ENCODE peak calls at places on chromosomes 1 and 21, in seven cellular contexts. One of them, this sample, is unnamed.

GRCh38 chr1:67230539-67230938 is 64.3 kb downstream of the IL23R start:
- DNase-seq in brain microvascular endothelial cell: no peak
- DNase-seq in CD8-positive, alpha-beta memory T cell: no peak
- DNase-seq in CD8-positive, alpha-beta T cell: no peak
- DNase-seq in thoracic aorta: no peak
- DNase-seq in heart left ventricle: no peak
- DNase-seq in prostate gland: no peak
- DNase-seq in this sample: no peak

GRCh38 chr21:42665026-42665425 is 11.6 kb downstream of the PDE9A start:
- DNase-seq in brain microvascular endothelial cell: no peak
- DNase-seq in CD8-positive, alpha-beta memory T cell: no peak
- DNase-seq in CD8-positive, alpha-beta T cell: no peak
- DNase-seq in thoracic aorta: no peak
- DNase-seq in heart left ventricle: no peak
- DNase-seq in prostate gland: no peak
- DNase-seq in this sample: no peak

GRCh38 chr21:34020005-34020847 is 53.2 kb upstream of the MRPS6 start:
- DNase-seq in brain microvascular endothelial cell: no peak
- DNase-seq in CD8-positive, alpha-beta memory T cell: no peak
- DNase-seq in CD8-positive, alpha-beta T cell: no peak
- DNase-seq in thoracic aorta: no peak
- DNase-seq in heart left ventricle: no peak
- DNase-seq in prostate gland: no peak
- DNase-seq in this sample: peak

GRCh38 chr1:228207381-228207810 is 448 bp upstream of the OBSCN start:
- DNase-seq in brain microvascular endothelial cell: no peak
- DNase-seq in CD8-positive, alpha-beta memory T cell: no peak
- DNase-seq in CD8-positive, alpha-beta T cell: no peak
- DNase-seq in thoracic aorta: no peak
- DNase-seq in heart left ventricle: no peak
- DNase-seq in prostate gland: no peak
- DNase-seq in this sample: no peak

GRCh38 chr1:189597083-189597482 is 880.6 kb downstream of the BRINP3 start:
- DNase-seq in brain microvascular endothelial cell: no peak
- DNase-seq in CD8-positive, alpha-beta memory T cell: no peak
- DNase-seq in CD8-positive, alpha-beta T cell: no peak
- DNase-seq in thoracic aorta: no peak
- DNase-seq in heart left ventricle: no peak
- DNase-seq in prostate gland: no peak
- DNase-seq in this sample: no peak

GRCh38 chr21:17901458-17902092 is 82.4 kb upstream of the C21orf91 start:
- DNase-seq in brain microvascular endothelial cell: no peak
- DNase-seq in CD8-positive, alpha-beta memory T cell: no peak
- DNase-seq in CD8-positive, alpha-beta T cell: no peak
- DNase-seq in thoracic aorta: no peak
- DNase-seq in heart left ventricle: no peak
- DNase-seq in prostate gland: no peak
- DNase-seq in this sample: peak

GRCh38 chr21:14995695-14996490 is 68.9 kb downstream of the NRIP1 start:
- DNase-seq in brain microvascular endothelial cell: no peak
- DNase-seq in CD8-positive, alpha-beta memory T cell: no peak
- DNase-seq in CD8-positive, alpha-beta T cell: no peak
- DNase-seq in thoracic aorta: no peak
- DNase-seq in heart left ventricle: no peak
- DNase-seq in prostate gland: no peak
- DNase-seq in this sample: no peak

GRCh38 chr1:168121314-168122029 is 15.3 kb downstream of the GPR161 start:
- DNase-seq in brain microvascular endothelial cell: peak
- DNase-seq in CD8-positive, alpha-beta memory T cell: no peak
- DNase-seq in CD8-positive, alpha-beta T cell: no peak
- DNase-seq in thoracic aorta: peak
- DNase-seq in heart left ventricle: peak
- DNase-seq in prostate gland: no peak
- DNase-seq in this sample: no peak

GRCh38 chr1:177811461-177811860 is 158.4 kb downstream of the SEC16B start:
- DNase-seq in brain microvascular endothelial cell: no peak
- DNase-seq in CD8-positive, alpha-beta memory T cell: no peak
- DNase-seq in CD8-positive, alpha-beta T cell: no peak
- DNase-seq in thoracic aorta: no peak
- DNase-seq in heart left ventricle: no peak
- DNase-seq in prostate gland: no peak
- DNase-seq in this sample: no peak

GRCh38 chr1:230702934-230703678 is 10.8 kb downstream of the AGT start:
- DNase-seq in brain microvascular endothelial cell: no peak
- DNase-seq in CD8-positive, alpha-beta memory T cell: no peak
- DNase-seq in CD8-positive, alpha-beta T cell: no peak
- DNase-seq in thoracic aorta: no peak
- DNase-seq in heart left ventricle: no peak
- DNase-seq in prostate gland: no peak
- DNase-seq in this sample: no peak

GRCh38 chr1:211174375-211174774 is 40.4 kb upstream of the KCNH1 start:
- DNase-seq in brain microvascular endothelial cell: no peak
- DNase-seq in CD8-positive, alpha-beta memory T cell: no peak
- DNase-seq in CD8-positive, alpha-beta T cell: no peak
- DNase-seq in thoracic aorta: no peak
- DNase-seq in heart left ventricle: no peak
- DNase-seq in prostate gland: no peak
- DNase-seq in this sample: no peak

GRCh38 chr1:185816460-185816859 is 82.3 kb downstream of the HMCN1 start:
- DNase-seq in brain microvascular endothelial cell: no peak
- DNase-seq in CD8-positive, alpha-beta memory T cell: no peak
- DNase-seq in CD8-positive, alpha-beta T cell: no peak
- DNase-seq in thoracic aorta: no peak
- DNase-seq in heart left ventricle: no peak
- DNase-seq in prostate gland: no peak
- DNase-seq in this sample: no peak

GRCh38 chr1:24501371-24502167 is 1.1 kb upstream of the RCAN3 start:
- DNase-seq in brain microvascular endothelial cell: peak
- DNase-seq in CD8-positive, alpha-beta memory T cell: no peak
- DNase-seq in CD8-positive, alpha-beta T cell: peak
- DNase-seq in thoracic aorta: no peak
- DNase-seq in heart left ventricle: no peak
- DNase-seq in prostate gland: peak
- DNase-seq in this sample: no peak

GRCh38 chr1:78716186-78716585 is 66.6 kb downstream of the IFI44 start:
- DNase-seq in brain microvascular endothelial cell: peak
- DNase-seq in CD8-positive, alpha-beta memory T cell: no peak
- DNase-seq in CD8-positive, alpha-beta T cell: no peak
- DNase-seq in thoracic aorta: no peak
- DNase-seq in heart left ventricle: no peak
- DNase-seq in prostate gland: no peak
- DNase-seq in this sample: no peak

GRCh38 chr1:186564558-186564957 is 103.6 kb upstream of the PDC start:
- DNase-seq in brain microvascular endothelial cell: no peak
- DNase-seq in CD8-positive, alpha-beta memory T cell: no peak
- DNase-seq in CD8-positive, alpha-beta T cell: no peak
- DNase-seq in thoracic aorta: no peak
- DNase-seq in heart left ventricle: no peak
- DNase-seq in prostate gland: no peak
- DNase-seq in this sample: no peak

GRCh38 chr1:58189453-58189852 is 357.1 kb downstream of the OMA1 start:
- DNase-seq in brain microvascular endothelial cell: no peak
- DNase-seq in CD8-positive, alpha-beta memory T cell: no peak
- DNase-seq in CD8-positive, alpha-beta T cell: no peak
- DNase-seq in thoracic aorta: no peak
- DNase-seq in heart left ventricle: no peak
- DNase-seq in prostate gland: no peak
- DNase-seq in this sample: no peak

GRCh38 chr1:154741747-154742495 is 128.2 kb downstream of the KCNN3 start:
- DNase-seq in brain microvascular endothelial cell: no peak
- DNase-seq in CD8-positive, alpha-beta memory T cell: no peak
- DNase-seq in CD8-positive, alpha-beta T cell: no peak
- DNase-seq in thoracic aorta: no peak
- DNase-seq in heart left ventricle: no peak
- DNase-seq in prostate gland: no peak
- DNase-seq in this sample: no peak

GRCh38 chr1:93738075-93738622 is 56.5 kb upstream of the BCAR3 start:
- DNase-seq in brain microvascular endothelial cell: peak
- DNase-seq in CD8-positive, alpha-beta memory T cell: no peak
- DNase-seq in CD8-positive, alpha-beta T cell: no peak
- DNase-seq in thoracic aorta: no peak
- DNase-seq in heart left ventricle: no peak
- DNase-seq in prostate gland: no peak
- DNase-seq in this sample: no peak

GRCh38 chr1:93738926-93739325 is 57.3 kb upstream of the BCAR3 start:
- DNase-seq in brain microvascular endothelial cell: no peak
- DNase-seq in CD8-positive, alpha-beta memory T cell: no peak
- DNase-seq in CD8-positive, alpha-beta T cell: no peak
- DNase-seq in thoracic aorta: no peak
- DNase-seq in heart left ventricle: no peak
- DNase-seq in prostate gland: no peak
- DNase-seq in this sample: no peak

GRCh38 chr1:93734999-93735398 is 53.4 kb upstream of the BCAR3 start:
- DNase-seq in brain microvascular endothelial cell: no peak
- DNase-seq in CD8-positive, alpha-beta memory T cell: no peak
- DNase-seq in CD8-positive, alpha-beta T cell: no peak
- DNase-seq in thoracic aorta: no peak
- DNase-seq in heart left ventricle: no peak
- DNase-seq in prostate gland: no peak
- DNase-seq in this sample: no peak

GRCh38 chr1:93733340-93733739 is 51.7 kb upstream of the BCAR3 start:
- DNase-seq in brain microvascular endothelial cell: no peak
- DNase-seq in CD8-positive, alpha-beta memory T cell: no peak
- DNase-seq in CD8-positive, alpha-beta T cell: no peak
- DNase-seq in thoracic aorta: no peak
- DNase-seq in heart left ventricle: no peak
- DNase-seq in prostate gland: no peak
- DNase-seq in this sample: no peak

DNA sequence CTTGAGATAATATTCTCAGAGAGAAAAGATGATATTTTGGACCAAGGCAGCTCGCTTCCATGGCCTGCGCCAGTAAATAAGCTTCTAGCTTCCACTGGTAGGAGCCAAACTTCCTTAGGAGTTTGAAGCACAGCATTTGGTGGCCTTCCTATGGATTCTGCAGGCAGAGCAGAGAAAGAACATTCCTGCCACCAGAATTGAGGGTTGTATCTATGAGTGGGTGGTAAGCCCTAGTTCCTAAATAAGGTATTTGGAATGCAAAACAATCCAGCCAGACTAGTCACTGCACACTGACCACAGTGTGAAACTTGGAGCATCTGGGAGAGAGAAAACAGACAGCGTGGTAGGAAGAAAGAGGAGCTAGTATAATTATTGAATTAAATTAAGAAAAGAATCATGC is 54.1 kb upstream of the BCAR3 start:
- DNase-seq in brain microvascular endothelial cell: peak
- DNase-seq in CD8-positive, alpha-beta memory T cell: no peak
- DNase-seq in CD8-positive, alpha-beta T cell: no peak
- DNase-seq in thoracic aorta: no peak
- DNase-seq in heart left ventricle: no peak
- DNase-seq in prostate gland: no peak
- DNase-seq in this sample: no peak
- H3K4me3 ChIP-seq in brain microvascular endothelial cell: no peak
- H3K4me3 ChIP-seq in CD8-positive, alpha-beta memory T cell: no peak
- H3K4me3 ChIP-seq in CD8-positive, alpha-beta T cell: no peak
- H3K4me3 ChIP-seq in thoracic aorta: no peak
- H3K4me3 ChIP-seq in heart left ventricle: no peak
- H3K4me3 ChIP-seq in prostate gland: no peak
- H3K4me3 ChIP-seq in this sample: no peak

GRCh38 chr1:234588402-234588801 is 21.6 kb downstream of the IRF2BP2 start:
- DNase-seq in brain microvascular endothelial cell: no peak
- DNase-seq in CD8-positive, alpha-beta memory T cell: no peak
- DNase-seq in CD8-positive, alpha-beta T cell: no peak
- DNase-seq in thoracic aorta: no peak
- DNase-seq in heart left ventricle: no peak
- DNase-seq in prostate gland: no peak
- DNase-seq in this sample: no peak
- H3K4me3 ChIP-seq in brain microvascular endothelial cell: no peak
- H3K4me3 ChIP-seq in CD8-positive, alpha-beta memory T cell: no peak
- H3K4me3 ChIP-seq in CD8-positive, alpha-beta T cell: no peak
- H3K4me3 ChIP-seq in thoracic aorta: no peak
- H3K4me3 ChIP-seq in heart left ventricle: no peak
- H3K4me3 ChIP-seq in prostate gland: no peak
- H3K4me3 ChIP-seq in this sample: no peak

DNA sequence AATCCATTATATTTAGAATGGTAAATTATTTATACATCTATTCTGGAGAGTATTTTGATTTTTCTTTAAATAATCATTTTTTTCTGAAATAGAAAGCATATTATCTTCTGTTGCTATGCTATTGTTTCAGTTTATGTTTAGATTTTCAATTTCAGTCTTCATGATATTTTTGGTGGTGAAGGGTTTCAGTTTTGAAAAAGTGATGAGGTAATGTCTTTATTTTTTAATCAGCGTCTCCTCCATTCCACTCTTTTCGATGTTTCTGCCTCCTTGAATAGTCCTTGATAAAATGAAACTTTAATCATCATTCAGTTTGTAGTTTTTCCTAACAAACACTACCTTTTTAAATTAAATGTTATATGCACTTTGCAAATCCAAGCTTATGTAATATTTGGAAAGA is 428.6 kb downstream of the PTPRC start:
- DNase-seq in brain microvascular endothelial cell: no peak
- DNase-seq in CD8-positive, alpha-beta memory T cell: no peak
- DNase-seq in CD8-positive, alpha-beta T cell: no peak
- DNase-seq in thoracic aorta: no peak
- DNase-seq in heart left ventricle: no peak
- DNase-seq in prostate gland: no peak
- DNase-seq in this sample: peak
- H3K4me3 ChIP-seq in brain microvascular endothelial cell: no peak
- H3K4me3 ChIP-seq in CD8-positive, alpha-beta memory T cell: no peak
- H3K4me3 ChIP-seq in CD8-positive, alpha-beta T cell: no peak
- H3K4me3 ChIP-seq in thoracic aorta: no peak
- H3K4me3 ChIP-seq in heart left ventricle: no peak
- H3K4me3 ChIP-seq in prostate gland: no peak
- H3K4me3 ChIP-seq in this sample: no peak

GRCh38 chr1:54597455-54598030 is 25.8 kb downstream of the FAM151A start:
- DNase-seq in brain microvascular endothelial cell: no peak
- DNase-seq in CD8-positive, alpha-beta memory T cell: no peak
- DNase-seq in CD8-positive, alpha-beta T cell: no peak
- DNase-seq in thoracic aorta: no peak
- DNase-seq in heart left ventricle: no peak
- DNase-seq in prostate gland: no peak
- DNase-seq in this sample: no peak

GRCh38 chr1:54599211-54599823 is 24.0 kb downstream of the FAM151A start:
- DNase-seq in brain microvascular endothelial cell: no peak
- DNase-seq in CD8-positive, alpha-beta memory T cell: no peak
- DNase-seq in CD8-positive, alpha-beta T cell: no peak
- DNase-seq in thoracic aorta: no peak
- DNase-seq in heart left ventricle: no peak
- DNase-seq in prostate gland: no peak
- DNase-seq in this sample: no peak

GRCh38 chr1:54595956-54596498 is 27.3 kb downstream of the FAM151A start:
- DNase-seq in brain microvascular endothelial cell: no peak
- DNase-seq in CD8-positive, alpha-beta memory T cell: no peak
- DNase-seq in CD8-positive, alpha-beta T cell: no peak
- DNase-seq in thoracic aorta: no peak
- DNase-seq in heart left ventricle: no peak
- DNase-seq in prostate gland: no peak
- DNase-seq in this sample: no peak

GRCh38 chr1:54594463-54594862 is 28.9 kb downstream of the FAM151A start:
- DNase-seq in brain microvascular endothelial cell: no peak
- DNase-seq in CD8-positive, alpha-beta memory T cell: no peak
- DNase-seq in CD8-positive, alpha-beta T cell: no peak
- DNase-seq in thoracic aorta: no peak
- DNase-seq in heart left ventricle: no peak
- DNase-seq in prostate gland: no peak
- DNase-seq in this sample: no peak

DNA sequence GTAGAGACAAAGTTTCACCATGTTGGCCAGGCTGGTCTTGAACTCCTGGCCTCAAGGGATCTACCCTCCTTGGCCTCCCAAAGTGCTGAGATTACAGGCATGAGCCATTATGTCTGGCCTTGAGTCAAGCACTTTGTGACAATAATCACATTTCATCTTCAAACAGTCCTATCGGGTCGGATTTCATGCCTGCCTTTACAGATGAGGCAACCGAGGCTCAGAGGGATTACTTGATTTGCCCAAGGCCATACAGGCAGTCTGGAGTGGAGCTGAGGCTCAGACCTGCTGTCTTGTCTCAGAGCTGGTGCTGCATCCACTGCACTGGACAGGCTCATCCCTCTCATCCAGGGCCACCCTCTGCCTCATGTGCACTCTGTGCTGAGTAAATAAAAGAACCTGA is 26.6 kb downstream of the FAM151A start:
- DNase-seq in brain microvascular endothelial cell: no peak
- DNase-seq in CD8-positive, alpha-beta memory T cell: no peak
- DNase-seq in CD8-positive, alpha-beta T cell: no peak
- DNase-seq in thoracic aorta: no peak
- DNase-seq in heart left ventricle: no peak
- DNase-seq in prostate gland: no peak
- DNase-seq in this sample: no peak
- H3K4me3 ChIP-seq in brain microvascular endothelial cell: no peak
- H3K4me3 ChIP-seq in CD8-positive, alpha-beta memory T cell: no peak
- H3K4me3 ChIP-seq in CD8-positive, alpha-beta T cell: no peak
- H3K4me3 ChIP-seq in thoracic aorta: no peak
- H3K4me3 ChIP-seq in heart left ventricle: no peak
- H3K4me3 ChIP-seq in prostate gland: no peak
- H3K4me3 ChIP-seq in this sample: no peak